ENCODE peak calls at places on chromosomes 3 and 15, in five cellular contexts. E, R, K, O and A are unnamed samples.

GRCh38 chr3:24299236-24299635 is 195.4 kb downstream of the THRB start:
- DNase-seq in E (no peak), R (no peak), K (no peak), O (peak), A (no peak)

GRCh38 chr3:195198424-195199346 is 72.3 kb downstream of the XXYLT1 start:
- DNase-seq in E (no peak), R (no peak), K (no peak), O (no peak), A (no peak)

GRCh38 chr3:24305795-24306467 is 188.7 kb downstream of the THRB start:
- DNase-seq in E (no peak), R (no peak), K (no peak), O (peak), A (no peak)

GRCh38 chr3:171972965-171973364 is 66.4 kb upstream of the FNDC3B start:
- DNase-seq in E (no peak), R (peak), K (no peak), O (peak), A (no peak)

GRCh38 chr3:160162440-160162839 is 62.8 kb upstream of the C3orf80 start:
- DNase-seq in E (no peak), R (no peak), K (no peak), O (no peak), A (no peak)

GRCh38 chr15:93362821-93363220 is 273.8 kb upstream of the RGMA start:
- DNase-seq in E (no peak), R (no peak), K (no peak), O (no peak), A (no peak)

GRCh38 chr3:101229681-101230080 is 90.7 kb downstream of the IMPG2 start:
- DNase-seq in E (no peak), R (no peak), K (no peak), O (peak), A (no peak)

GRCh38 chr15:91116379-91117067 is 16.5 kb downstream of the SV2B start:
- DNase-seq in E (peak), R (no peak), K (no peak), O (no peak), A (no peak)

GRCh38 chr3:133401374-133402135 is 1.7 kb downstream of the BFSP2 start:
- DNase-seq in E (no peak), R (peak), K (no peak), O (no peak), A (peak)

GRCh38 chr3:22916933-22917332 is 286.2 kb upstream of the UBE2E2 start:
- DNase-seq in E (no peak), R (no peak), K (no peak), O (no peak), A (no peak)

GRCh38 chr3:18135083-18135814 is 289.9 kb downstream of the SATB1 start:
- DNase-seq in E (no peak), R (no peak), K (no peak), O (no peak), A (no peak)

GRCh38 chr3:47932431-47932830 is 83.8 kb downstream of the MAP4 start:
- DNase-seq in E (no peak), R (no peak), K (no peak), O (peak), A (no peak)

GRCh38 chr3:177104299-177104992 is 92.8 kb downstream of the TBL1XR1 start:
- DNase-seq in E (no peak), R (no peak), K (no peak), O (no peak), A (no peak)

GRCh38 chr3:123586131-123586530 is 1.3 kb upstream of the HACD2 start:
- DNase-seq in E (no peak), R (no peak), K (no peak), O (peak), A (no peak)

GRCh38 chr3:10522646-10523303 is 17.4 kb upstream of the ATP2B2 start:
- DNase-seq in E (peak), R (no peak), K (no peak), O (no peak), A (no peak)

GRCh38 chr3:100537646-100538338 is 45.4 kb downstream of the TMEM45A start:
- DNase-seq in E (no peak), R (no peak), K (no peak), O (no peak), A (no peak)

GRCh38 chr3:45056608-45057301 is 30.7 kb downstream of the CLEC3B start:
- DNase-seq in E (no peak), R (no peak), K (no peak), O (no peak), A (no peak)

GRCh38 chr15:70420421-70421196 is 322.9 kb upstream of the TLE3 start:
- DNase-seq in E (no peak), R (no peak), K (no peak), O (no peak), A (no peak)

GRCh38 chr3:11904157-11904556 is 57.5 kb upstream of the TAMM41 start:
- DNase-seq in E (no peak), R (no peak), K (no peak), O (no peak), A (no peak)

GRCh38 chr3:73351423-73352071 is 273.2 kb downstream of the PDZRN3 start:
- DNase-seq in E (no peak), R (no peak), K (no peak), O (peak), A (no peak)

GRCh38 chr3:189515916-189516531 is 115.2 kb upstream of the TP63 start:
- DNase-seq in E (no peak), R (no peak), K (no peak), O (peak), A (no peak)

GRCh38 chr15:43492266-43492665 is 690 bp downstream of the TP53BP1 start:
- DNase-seq in E (no peak), R (no peak), K (no peak), O (no peak), A (no peak)

GRCh38 chr3:15934389-15935195 is 136.8 kb upstream of the ANKRD28 start:
- DNase-seq in E (no peak), R (no peak), K (no peak), O (no peak), A (no peak)

GRCh38 chr3:15498461-15499214 is 22.9 kb downstream of the COLQ start:
- DNase-seq in E (no peak), R (no peak), K (no peak), O (peak), A (no peak)

GRCh38 chr3:111607242-111607641 is 12.1 kb upstream of the ZBED2 start:
- DNase-seq in E (no peak), R (no peak), K (no peak), O (no peak), A (no peak)

GRCh38 chr3:190941694-190942280 is 79.3 kb upstream of the GMNC start:
- DNase-seq in E (no peak), R (no peak), K (no peak), O (no peak), A (no peak)

GRCh38 chr15:68666120-68666811 is 87.5 kb downstream of the CORO2B start:
- DNase-seq in E (peak), R (no peak), K (no peak), O (no peak), A (no peak)

GRCh38 chr3:151379083-151379734 is 5.3 kb downstream of the P2RY12 start:
- DNase-seq in E (no peak), R (peak), K (no peak), O (peak), A (no peak)

GRCh38 chr3:98565237-98565643 is 28.2 kb downstream of the CPOX start:
- DNase-seq in E (no peak), R (no peak), K (no peak), O (no peak), A (no peak)

GRCh38 chr3:124351430-124352142 is 359.7 kb upstream of the ROPN1 start:
- DNase-seq in E (no peak), R (no peak), K (no peak), O (peak), A (peak)

GRCh38 chr3:17149076-17149475 is 264.3 kb downstream of the PLCL2 start:
- DNase-seq in E (no peak), R (no peak), K (no peak), O (no peak), A (no peak)

GRCh38 chr3:87329065-87329464 is 52.7 kb upstream of the POU1F1 start:
- DNase-seq in E (no peak), R (no peak), K (no peak), O (no peak), A (no peak)

GRCh38 chr3:77460326-77460725 is 420.4 kb downstream of the ROBO2 start:
- DNase-seq in E (no peak), R (no peak), K (no peak), O (peak), A (no peak)

GRCh38 chr3:35778201-35778600 is 138.9 kb downstream of the ARPP21 start:
- DNase-seq in E (no peak), R (no peak), K (no peak), O (no peak), A (no peak)

GRCh38 chr3:56157693-56158092 is 310.6 kb downstream of the ERC2 start:
- DNase-seq in E (no peak), R (no peak), K (no peak), O (peak), A (peak)

DNA sequence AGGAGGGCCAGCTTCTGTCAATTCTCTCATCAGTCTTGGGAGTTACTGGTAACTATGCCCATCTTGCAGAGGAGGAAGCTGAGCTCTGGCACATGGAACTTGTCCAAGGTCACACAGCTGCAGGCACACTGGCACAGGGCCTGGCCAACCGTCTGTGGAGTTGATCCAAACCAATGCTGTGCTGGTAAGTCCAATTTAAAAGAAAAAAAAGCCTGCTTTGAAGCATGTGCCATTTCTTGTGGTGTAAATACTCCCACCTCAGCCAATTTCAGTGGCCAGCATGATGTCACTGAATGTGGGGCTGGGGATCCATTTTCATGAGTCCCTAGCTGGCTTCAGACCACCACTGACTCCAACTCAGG is 83.4 kb downstream of the CHSY1 start:
- DNase-seq in E (no peak), R (no peak), K (no peak), O (peak), A (no peak)
- H3K27ac ChIP-seq in E (peak), R (no peak), K (peak), O (peak), A (peak)

GRCh38 chr15:60347480-60348069 is 50.2 kb downstream of the ANXA2 start:
- DNase-seq in E (no peak), R (no peak), K (no peak), O (no peak), A (no peak)
- H3K27ac ChIP-seq in E (no peak), R (no peak), K (no peak), O (peak), A (no peak)

GRCh38 chr3:37709946-37710345 is 151.7 kb upstream of the CTDSPL start:
- DNase-seq in E (peak), R (no peak), K (no peak), O (no peak), A (no peak)
- H3K27ac ChIP-seq in E (no peak), R (no peak), K (no peak), O (no peak), A (no peak)

DNA sequence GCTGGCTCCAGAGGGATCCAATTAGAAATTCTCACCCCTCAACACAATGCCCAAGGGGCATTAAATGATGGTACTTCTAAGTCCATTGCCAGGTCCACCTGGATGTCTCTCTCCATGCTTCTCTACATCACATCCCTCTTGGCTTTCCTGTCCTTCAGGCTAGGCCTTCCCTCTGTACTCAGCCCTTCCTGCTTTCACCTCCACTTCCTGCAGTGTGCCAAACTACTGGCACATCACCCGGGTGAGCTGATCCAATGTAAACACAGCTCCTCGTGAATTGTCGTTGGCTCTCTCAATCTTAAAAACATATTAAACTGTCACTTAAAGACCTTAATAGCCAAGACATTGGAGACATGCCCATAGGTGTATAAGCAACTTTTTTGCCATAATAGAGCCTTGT is 4.0 kb downstream of the LMCD1 start:
- DNase-seq in E (no peak), R (no peak), K (no peak), O (no peak), A (no peak)
- H3K27ac ChIP-seq in E (peak), R (no peak), K (peak), O (peak), A (no peak)

GRCh38 chr15:85558747-85559327 is 178.4 kb downstream of the AKAP13 start:
- DNase-seq in E (no peak), R (no peak), K (no peak), O (no peak), A (no peak)

GRCh38 chr15:85556618-85556895 is 176.2 kb downstream of the AKAP13 start:
- DNase-seq in E (no peak), R (no peak), K (no peak), O (no peak), A (no peak)

GRCh38 chr15:85562824-85563223 is 182.4 kb downstream of the AKAP13 start:
- DNase-seq in E (no peak), R (no peak), K (no peak), O (no peak), A (no peak)

GRCh38 chr15:85557385-85557784 is 177.0 kb downstream of the AKAP13 start:
- DNase-seq in E (no peak), R (no peak), K (no peak), O (no peak), A (no peak)

DNA sequence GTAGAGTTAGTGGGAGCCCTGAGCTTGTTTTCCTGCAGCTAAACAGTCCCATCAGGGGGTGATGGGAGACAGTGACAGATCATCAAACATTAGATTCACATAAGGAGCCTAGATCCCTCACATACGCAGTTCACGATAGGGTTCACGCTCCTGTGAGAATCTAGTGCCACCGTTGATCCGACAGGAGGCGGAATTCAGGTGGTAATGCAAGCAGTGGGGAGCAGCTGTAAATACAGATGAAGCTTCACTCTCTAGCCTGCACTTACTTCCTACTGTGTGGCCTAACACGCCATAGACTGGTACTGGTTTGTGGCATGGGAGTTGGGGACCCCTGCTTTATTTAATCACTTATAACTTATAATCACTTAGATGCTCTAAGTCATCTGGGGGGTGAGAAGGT is 179.1 kb downstream of the AKAP13 start:
- DNase-seq in E (no peak), R (no peak), K (no peak), O (no peak), A (no peak)
- H3K27ac ChIP-seq in E (no peak), R (no peak), K (peak), O (no peak), A (no peak)

GRCh38 chr15:89307791-89308190 is 26.8 kb downstream of the POLG start:
- DNase-seq in E (no peak), R (no peak), K (no peak), O (peak), A (no peak)

GRCh38 chr15:89303986-89304385 is 30.6 kb downstream of the POLG start:
- DNase-seq in E (no peak), R (no peak), K (no peak), O (peak), A (no peak)

GRCh38 chr15:89305395-89305794 is 29.2 kb downstream of the POLG start:
- DNase-seq in E (no peak), R (no peak), K (no peak), O (no peak), A (no peak)

GRCh38 chr15:89301304-89302089 is 33.1 kb downstream of the POLG start:
- DNase-seq in E (no peak), R (no peak), K (no peak), O (no peak), A (no peak)

DNA sequence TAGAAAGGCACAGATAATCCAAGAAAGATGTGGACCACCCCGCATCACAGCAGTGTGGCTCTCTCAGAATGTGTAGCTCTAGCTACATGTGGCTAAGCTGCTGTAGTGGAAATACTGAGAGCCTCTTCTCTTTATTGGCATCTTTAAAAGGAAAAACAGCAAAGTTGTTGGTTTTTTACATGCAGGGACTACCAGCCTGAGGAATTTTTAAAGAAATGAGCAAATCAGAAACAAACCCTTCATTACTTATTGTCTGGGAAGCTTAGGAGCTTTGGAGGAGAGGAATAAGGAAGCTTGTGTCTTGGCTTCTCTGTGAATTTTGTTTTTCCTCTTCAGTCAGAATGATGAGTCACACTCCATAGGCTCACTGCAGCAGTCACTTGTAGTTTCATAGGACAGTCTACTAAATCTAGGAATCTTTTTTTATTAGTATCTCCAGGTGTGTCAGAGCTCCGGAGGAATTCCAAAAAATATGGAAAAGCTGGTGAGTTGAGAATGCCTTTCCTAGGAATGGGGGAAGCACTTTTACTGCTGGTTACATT is 27.5 kb downstream of the POLG start:
- DNase-seq in E (no peak), R (no peak), K (no peak), O (peak), A (no peak)
- H3K27ac ChIP-seq in E (no peak), R (no peak), K (no peak), O (peak), A (no peak)

DNA sequence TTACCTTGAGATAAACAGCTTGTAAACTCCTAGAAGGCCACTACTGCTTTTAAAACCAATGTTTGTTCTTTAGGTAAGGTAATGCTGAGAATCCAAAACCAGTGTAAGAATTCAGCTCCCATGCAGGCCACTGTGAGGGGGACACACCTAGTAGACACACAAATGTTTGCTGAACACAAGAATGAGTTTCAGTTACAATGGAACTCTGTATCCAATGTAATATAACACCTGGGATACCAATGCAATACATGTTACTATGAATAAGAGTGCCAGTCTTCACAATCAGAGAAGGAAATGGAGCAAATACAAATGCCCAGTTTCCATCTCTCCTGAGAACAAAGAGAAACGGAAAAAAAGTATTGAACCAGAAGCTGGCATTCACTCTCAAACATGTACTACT is 65.9 kb downstream of the IGF2BP2 start:
- DNase-seq in E (no peak), R (no peak), K (no peak), O (no peak), A (no peak)
- H3K27ac ChIP-seq in E (no peak), R (no peak), K (peak), O (no peak), A (no peak)

GRCh38 chr15:36960179-36960946 is 140.0 kb downstream of the MEIS2 start:
- DNase-seq in E (no peak), R (no peak), K (no peak), O (no peak), A (no peak)
- H3K27ac ChIP-seq in E (no peak), R (no peak), K (no peak), O (no peak), A (no peak)

GRCh38 chr3:152430223-152431002 is 161.7 kb downstream of the MBNL1 start:
- DNase-seq in E (no peak), R (no peak), K (no peak), O (peak), A (no peak)

GRCh38 chr3:152428577-152428976 is 159.8 kb downstream of the MBNL1 start:
- DNase-seq in E (no peak), R (no peak), K (no peak), O (no peak), A (no peak)

GRCh38 chr3:152421162-152421561 is 152.4 kb downstream of the MBNL1 start:
- DNase-seq in E (no peak), R (no peak), K (no peak), O (no peak), A (no peak)

GRCh38 chr3:152426393-152426792 is 157.7 kb downstream of the MBNL1 start:
- DNase-seq in E (no peak), R (no peak), K (no peak), O (no peak), A (no peak)
- H3K27ac ChIP-seq in E (no peak), R (no peak), K (peak), O (no peak), A (no peak)